ENCODE peak calls at places on chromosome 11, in nine cellular contexts. I, W, J, X, Y, E, T, S and H are unnamed samples.
A peak's percentile ranks its signal among the peaks of the same experiment; 100 is the strongest.

GRCh38 chr11:58058276-58059010 is 27.7 kb downstream of the OR6Q1 start:
- DNase-seq in I (no peak), W (no peak), J (no peak), X (no peak), Y (no peak), E (no peak), T (peak; percentile 76), S (no peak), H (no peak)

GRCh38 chr11:117199061-117199915 is at the start of gene TAGLN:
- DNase-seq in I (no peak), W (peak; percentile 73), J (peak; percentile 77), X (no peak), Y (no peak), E (no peak), T (peak; percentile 99), S (peak; percentile 80), H (no peak)

GRCh38 chr11:72641900-72642814 is 32.1 kb downstream of the PDE2A start:
- DNase-seq in I (no peak), W (no peak), J (peak; percentile 51), X (no peak), Y (no peak), E (peak; percentile 7), T (no peak), S (no peak), H (peak; percentile 70)

GRCh38 chr11:62707277-62707771 is at the start of the genes BSCL2 and GNG3:
- DNase-seq in I (no peak), W (no peak), J (no peak), X (no peak), Y (no peak), E (no peak), T (peak; percentile 100), S (no peak), H (no peak)

GRCh38 chr11:65194564-65194963 is 12.8 kb downstream of the CAPN1 start:
- DNase-seq in I (no peak), W (no peak), J (no peak), X (no peak), Y (no peak), E (no peak), T (no peak), S (no peak), H (no peak)

GRCh38 chr11:72975778-72976520 is 161.7 kb downstream of the ATG16L2 start:
- DNase-seq in I (no peak), W (no peak), J (no peak), X (peak; percentile 96), Y (no peak), E (no peak), T (no peak), S (peak; percentile 68), H (peak; percentile 5)

GRCh38 chr11:91876746-91877145 is 347.9 kb upstream of the FAT3 start:
- DNase-seq in I (no peak), W (no peak), J (no peak), X (no peak), Y (no peak), E (no peak), T (no peak), S (no peak), H (no peak)

GRCh38 chr11:29641201-29641600 is 375.6 kb downstream of the KCNA4 start:
- DNase-seq in I (no peak), W (no peak), J (no peak), X (peak; percentile 7), Y (no peak), E (no peak), T (no peak), S (peak; percentile 15), H (no peak)

GRCh38 chr11:3137486-3138177 is 27.5 kb downstream of the OSBPL5 start:
- DNase-seq in I (peak; percentile 42), W (no peak), J (peak; percentile 5), X (no peak), Y (no peak), E (no peak), T (no peak), S (no peak), H (no peak)

GRCh38 chr11:66595245-66595904 is 2.4 kb downstream of the CCS start:
- DNase-seq in I (no peak), W (no peak), J (peak; percentile 62), X (peak; percentile 61), Y (no peak), E (no peak), T (no peak), S (no peak), H (no peak)

GRCh38 chr11:35487532-35488078 is 37.8 kb downstream of the PAMR1 start:
- DNase-seq in I (no peak), W (no peak), J (no peak), X (peak; percentile 11), Y (no peak), E (no peak), T (peak; percentile 88), S (no peak), H (no peak)

GRCh38 chr11:111476366-111476765 is 35.8 kb downstream of the BTG4 start:
- DNase-seq in I (no peak), W (no peak), J (no peak), X (no peak), Y (no peak), E (no peak), T (no peak), S (no peak), H (no peak)

GRCh38 chr11:15119826-15120225 is 5.1 kb downstream of the INSC start:
- DNase-seq in I (no peak), W (no peak), J (no peak), X (no peak), Y (no peak), E (no peak), T (no peak), S (no peak), H (peak; percentile 44)

GRCh38 chr11:45285931-45286632 is at the start of gene SYT13:
- DNase-seq in I (no peak), W (no peak), J (no peak), X (no peak), Y (no peak), E (no peak), T (peak; percentile 80), S (no peak), H (no peak)

GRCh38 chr11:68038718-68039525 is at the start of gene TCIRG1:
- DNase-seq in I (peak; percentile 64), W (peak; percentile 83), J (peak; percentile 90), X (no peak), Y (peak; percentile 52), E (peak; percentile 43), T (peak; percentile 89), S (peak; percentile 71), H (peak; percentile 95)

GRCh38 chr11:12680246-12680939 is 6.2 kb downstream of the TEAD1 start:
- DNase-seq in I (no peak), W (peak; percentile 90), J (peak; percentile 87), X (peak; percentile 32), Y (no peak), E (no peak), T (peak; percentile 98), S (peak; percentile 76), H (no peak)

GRCh38 chr11:126355926-126356897 is 726 bp downstream of the ST3GAL4 start:
- DNase-seq in I (peak; percentile 51), W (no peak), J (peak; percentile 55), X (peak; percentile 67), Y (no peak), E (no peak), T (peak; percentile 51), S (no peak), H (peak; percentile 45)

GRCh38 chr11:129817282-129818051 is 1.8 kb downstream of the TMEM45B start:
- DNase-seq in I (no peak), W (no peak), J (no peak), X (no peak), Y (no peak), E (no peak), T (no peak), S (no peak), H (no peak)

GRCh38 chr11:99098751-99099150 is 78.0 kb downstream of the CNTN5 start:
- DNase-seq in I (no peak), W (no peak), J (no peak), X (no peak), Y (no peak), E (no peak), T (no peak), S (no peak), H (no peak)

GRCh38 chr11:88402784-88403183 is 65.2 kb upstream of the CTSC start:
- DNase-seq in I (no peak), W (no peak), J (no peak), X (no peak), Y (no peak), E (no peak), T (no peak), S (peak; percentile 23), H (no peak)

GRCh38 chr11:82776377-82776776 is 42.7 kb upstream of the FAM181B start:
- DNase-seq in I (no peak), W (no peak), J (no peak), X (no peak), Y (no peak), E (no peak), T (peak; percentile 32), S (no peak), H (no peak)

GRCh38 chr11:22785251-22785650 is 44.4 kb downstream of the SVIP start:
- DNase-seq in I (no peak), W (no peak), J (no peak), X (no peak), Y (no peak), E (no peak), T (no peak), S (no peak), H (no peak)

GRCh38 chr11:1570896-1571759 is 943 bp downstream of the DUSP8 start:
- DNase-seq in I (peak; percentile 71), W (no peak), J (no peak), X (no peak), Y (no peak), E (peak; percentile 49), T (peak; percentile 60), S (no peak), H (no peak)

GRCh38 chr11:109564241-109564640 is 142.3 kb downstream of the C11orf87 start:
- DNase-seq in I (no peak), W (no peak), J (no peak), X (no peak), Y (no peak), E (no peak), T (no peak), S (no peak), H (no peak)

GRCh38 chr11:125376856-125377255 is 119.2 kb downstream of the FEZ1 start:
- DNase-seq in I (no peak), W (no peak), J (no peak), X (no peak), Y (no peak), E (no peak), T (no peak), S (no peak), H (no peak)

GRCh38 chr11:86743223-86744118 is 56.9 kb upstream of the PRSS23 start:
- DNase-seq in I (no peak), W (peak; percentile 64), J (no peak), X (peak; percentile 100), Y (peak; percentile 18), E (no peak), T (peak; percentile 53), S (peak; percentile 96), H (no peak)

GRCh38 chr11:58505849-58506248 is 2.1 kb downstream of the OR5B21 start:
- DNase-seq in I (no peak), W (no peak), J (no peak), X (no peak), Y (no peak), E (no peak), T (no peak), S (no peak), H (no peak)

GRCh38 chr11:119126675-119127268 is 5.4 kb downstream of the HINFP start:
- DNase-seq in I (no peak), W (no peak), J (no peak), X (no peak), Y (no peak), E (no peak), T (no peak), S (no peak), H (no peak)

GRCh38 chr11:128776434-128777284 is 82.8 kb downstream of the FLI1 start:
- DNase-seq in I (peak; percentile 61), W (no peak), J (peak; percentile 76), X (peak; percentile 76), Y (peak; percentile 39), E (no peak), T (peak; percentile 86), S (no peak), H (no peak)

GRCh38 chr11:100863080-100863581 is 176.0 kb downstream of the ARHGAP42 start:
- DNase-seq in I (no peak), W (peak; percentile 18), J (no peak), X (peak; percentile 96), Y (no peak), E (no peak), T (peak; percentile 64), S (peak; percentile 81), H (no peak)

GRCh38 chr11:122765487-122766131 is 72.7 kb upstream of the CRTAM start:
- DNase-seq in I (no peak), W (no peak), J (no peak), X (no peak), Y (no peak), E (no peak), T (no peak), S (no peak), H (no peak)